ENCODE peak calls at places on chromosomes 16 and 17, in seven cellular contexts. X is pancreas, R is SK-N-SH, B is uterus, S is epithelial cell of prostate, F is thoracic aorta, Q is mammary epithelial cell. M is an unnamed sample.

GRCh38 chr16:75532142-75532765 is 3.7 kb downstream of the CHST5 start:
- DNase-seq in X (no peak), R (no peak), B (no peak), S (no peak), F (no peak), Q (no peak), M (no peak)

GRCh38 chr17:39132192-39132600 is 19.2 kb downstream of the PLXDC1 start:
- DNase-seq in X (no peak), R (no peak), B (peak), S (no peak), F (no peak), Q (peak), M (no peak)

GRCh38 chr17:72404872-72405271 is 284.1 kb downstream of the SOX9 start:
- DNase-seq in X (no peak), R (no peak), B (no peak), S (no peak), F (no peak), Q (no peak), M (no peak)

GRCh38 chr16:81265658-81266451 is 27.4 kb downstream of the BCO1 start:
- DNase-seq in X (peak), R (no peak), B (peak), S (no peak), F (no peak), Q (no peak), M (no peak)

GRCh38 chr17:34118564-34118963 is 136.5 kb upstream of the CCL2 start:
- DNase-seq in X (no peak), R (no peak), B (no peak), S (no peak), F (no peak), Q (no peak), M (no peak)

GRCh38 chr17:67121317-67121887 is 77.0 kb downstream of the CACNG1 start:
- DNase-seq in X (no peak), R (no peak), B (no peak), S (no peak), F (no peak), Q (no peak), M (no peak)

GRCh38 chr16:10623059-10623458 is 42.7 kb upstream of the EMP2 start:
- DNase-seq in X (no peak), R (no peak), B (no peak), S (no peak), F (no peak), Q (no peak), M (no peak)

GRCh38 chr16:57284206-57284951 is at the start of gene PLLP:
- DNase-seq in X (peak), R (peak), B (no peak), S (no peak), F (no peak), Q (peak), M (peak)

GRCh38 chr16:23673971-23674614 is 4.6 kb upstream of the PLK1 start:
- DNase-seq in X (no peak), R (no peak), B (no peak), S (no peak), F (no peak), Q (no peak), M (no peak)

GRCh38 chr17:12631076-12631475 is 34.6 kb upstream of the MYOCD start:
- DNase-seq in X (no peak), R (no peak), B (peak), S (no peak), F (peak), Q (no peak), M (no peak)

GRCh38 chr17:15436399-15437369 is 30.7 kb downstream of the CDRT4 start:
- DNase-seq in X (peak), R (no peak), B (peak), S (no peak), F (no peak), Q (no peak), M (peak)

GRCh38 chr17:62045109-62045508 is 20.0 kb downstream of the MED13 start:
- DNase-seq in X (no peak), R (no peak), B (no peak), S (no peak), F (no peak), Q (no peak), M (no peak)

GRCh38 chr16:50021509-50021908 is 3.5 kb upstream of the CNEP1R1 start:
- DNase-seq in X (no peak), R (no peak), B (no peak), S (no peak), F (no peak), Q (peak), M (no peak)

GRCh38 chr17:43591750-43592562 is 45.8 kb upstream of the ETV4 start:
- DNase-seq in X (no peak), R (peak), B (peak), S (no peak), F (peak), Q (peak), M (no peak)

GRCh38 chr16:3983081-3983520 is 102.6 kb upstream of the CREBBP start:
- DNase-seq in X (peak), R (peak), B (peak), S (peak), F (no peak), Q (peak), M (no peak)

GRCh38 chr16:3952342-3953131 is 72.0 kb upstream of the CREBBP start:
- DNase-seq in X (no peak), R (no peak), B (no peak), S (no peak), F (peak), Q (no peak), M (no peak)

GRCh38 chr17:58377005-58377660 is 25.1 kb upstream of the SUPT4H1 start:
- DNase-seq in X (peak), R (no peak), B (no peak), S (peak), F (no peak), Q (peak), M (no peak)

GRCh38 chr17:17831208-17832039 is 5.4 kb downstream of the SREBF1 start:
- DNase-seq in X (no peak), R (peak), B (peak), S (no peak), F (no peak), Q (no peak), M (no peak)

GRCh38 chr17:10294162-10294561 is 78.6 kb downstream of the MYH13 start:
- DNase-seq in X (no peak), R (no peak), B (no peak), S (no peak), F (no peak), Q (no peak), M (no peak)

GRCh38 chr16:11354407-11354732 is 9.1 kb downstream of the RMI2 start:
- DNase-seq in X (no peak), R (no peak), B (no peak), S (no peak), F (no peak), Q (no peak), M (no peak)

GRCh38 chr17:42578282-42578869 is 847 bp upstream of the PSMC3IP start:
- DNase-seq in X (peak), R (peak), B (peak), S (no peak), F (no peak), Q (peak), M (peak)

GRCh38 chr16:10827691-10828341 is 9.2 kb upstream of the TVP23A start:
- DNase-seq in X (peak), R (no peak), B (peak), S (no peak), F (peak), Q (peak), M (no peak)

GRCh38 chr16:28283798-28284577 is 8.3 kb upstream of the SBK1 start:
- DNase-seq in X (no peak), R (peak), B (no peak), S (no peak), F (no peak), Q (no peak), M (no peak)

GRCh38 chr17:37219876-37220608 is 155.7 kb upstream of the C17orf78 start:
- DNase-seq in X (no peak), R (no peak), B (no peak), S (no peak), F (no peak), Q (peak), M (no peak)

GRCh38 chr17:55641559-55642160 is 81.0 kb downstream of the TMEM100 start:
- DNase-seq in X (peak), R (peak), B (peak), S (no peak), F (no peak), Q (peak), M (no peak)

GRCh38 chr16:47643610-47644009 is 182.5 kb downstream of the PHKB start:
- DNase-seq in X (no peak), R (no peak), B (no peak), S (no peak), F (no peak), Q (no peak), M (no peak)

GRCh38 chr16:2815299-2815771 is 1.7 kb upstream of the PRSS21 start:
- DNase-seq in X (no peak), R (no peak), B (no peak), S (no peak), F (no peak), Q (no peak), M (no peak)

GRCh38 chr16:87706278-87707000 is 59.3 kb downstream of the KLHDC4 start:
- DNase-seq in X (no peak), R (no peak), B (no peak), S (no peak), F (no peak), Q (no peak), M (no peak)

GRCh38 chr17:71409712-71410111 is 711.1 kb upstream of the SOX9 start:
- DNase-seq in X (no peak), R (no peak), B (no peak), S (peak), F (no peak), Q (peak), M (no peak)

GRCh38 chr17:28615260-28615940 is 1.4 kb upstream of the RSKR start:
- DNase-seq in X (no peak), R (no peak), B (no peak), S (no peak), F (no peak), Q (no peak), M (no peak)

GRCh38 chr17:7436556-7437368 is 1.5 kb downstream of the TMEM102 start:
- DNase-seq in X (peak), R (peak), B (peak), S (peak), F (no peak), Q (peak), M (no peak)

GRCh38 chr17:83194761-83195329 is 115.4 kb downstream of the METRNL start:
- DNase-seq in X (no peak), R (no peak), B (peak), S (no peak), F (no peak), Q (no peak), M (no peak)

GRCh38 chr17:50491510-50491909 is 12.8 kb downstream of the RSAD1 start:
- DNase-seq in X (no peak), R (no peak), B (no peak), S (no peak), F (no peak), Q (no peak), M (no peak)

GRCh38 chr16:47907109-47907508 is 248.7 kb downstream of the ABCC12 start:
- DNase-seq in X (no peak), R (no peak), B (no peak), S (no peak), F (no peak), Q (no peak), M (no peak)

GRCh38 chr17:32516940-32517711 is 30.3 kb downstream of the CDK5R1 start:
- DNase-seq in X (no peak), R (no peak), B (no peak), S (no peak), F (no peak), Q (no peak), M (no peak)

GRCh38 chr16:19346335-19346922 is 60.9 kb downstream of the CLEC19A start:
- DNase-seq in X (no peak), R (no peak), B (no peak), S (no peak), F (no peak), Q (no peak), M (no peak)

GRCh38 chr17:55609737-55610201 is 98.5 kb upstream of the SMIM36 start:
- DNase-seq in X (peak), R (no peak), B (no peak), S (no peak), F (no peak), Q (no peak), M (no peak)

GRCh38 chr16:89584768-89585549 is 9.4 kb downstream of the CPNE7 start:
- DNase-seq in X (no peak), R (peak), B (no peak), S (no peak), F (no peak), Q (no peak), M (no peak)
- H3K27ac ChIP-seq in X (no peak), R (no peak), B (no peak), S (no peak), F (no peak), Q (no peak), M (peak)

DNA sequence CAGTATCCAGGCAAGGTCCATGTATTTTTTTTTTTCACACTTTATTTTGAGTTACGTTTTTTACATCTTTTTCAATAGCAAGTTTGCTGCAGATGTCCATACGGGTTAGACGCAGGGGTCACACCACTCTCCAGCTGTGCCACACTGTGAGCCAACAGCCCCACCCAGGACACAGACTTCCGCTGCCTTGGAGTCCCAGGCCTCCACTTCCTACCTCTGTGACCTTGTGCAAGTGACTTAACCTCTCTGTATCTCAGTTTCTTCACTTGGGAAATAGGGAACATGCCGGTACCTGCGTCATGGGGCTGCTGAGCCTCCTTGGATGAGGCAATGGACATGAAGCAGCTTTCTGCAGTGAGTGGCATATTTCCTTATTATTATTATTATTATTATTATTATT is 3.3 kb upstream of the PITPNA start:
- DNase-seq in X (no peak), R (no peak), B (no peak), S (no peak), F (no peak), Q (no peak), M (no peak)
- H3K27ac ChIP-seq in X (no peak), R (no peak), B (no peak), S (no peak), F (no peak), Q (no peak), M (no peak)

GRCh38 chr17:8798176-8799000 is 777 bp downstream of the MFSD6L start:
- DNase-seq in X (peak), R (no peak), B (no peak), S (no peak), F (no peak), Q (no peak), M (no peak)
- H3K27ac ChIP-seq in X (peak), R (no peak), B (no peak), S (no peak), F (no peak), Q (no peak), M (no peak)

DNA sequence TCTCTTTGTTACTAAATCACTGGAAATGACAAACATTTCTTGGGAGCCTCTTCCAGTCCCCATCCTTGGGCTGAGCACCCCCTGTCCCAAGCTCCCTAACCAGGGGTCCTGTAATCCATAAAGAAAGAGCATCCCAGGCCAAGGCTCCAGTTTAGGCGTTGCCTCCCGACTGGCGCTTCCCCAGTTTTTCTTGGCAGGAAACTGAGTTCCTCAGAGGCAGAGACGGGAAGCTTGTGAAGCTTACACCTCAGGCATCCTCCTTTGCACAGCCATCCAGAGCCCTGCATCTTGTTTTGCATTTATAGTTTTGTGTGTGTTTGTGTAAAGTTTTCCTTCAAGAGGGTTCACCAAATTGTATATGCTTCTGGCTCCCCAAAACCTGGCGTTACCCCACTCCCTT is 7.1 kb downstream of the COPZ2 start:
- DNase-seq in X (no peak), R (no peak), B (no peak), S (no peak), F (no peak), Q (no peak), M (no peak)
- H3K27ac ChIP-seq in X (no peak), R (no peak), B (no peak), S (no peak), F (no peak), Q (no peak), M (no peak)

DNA sequence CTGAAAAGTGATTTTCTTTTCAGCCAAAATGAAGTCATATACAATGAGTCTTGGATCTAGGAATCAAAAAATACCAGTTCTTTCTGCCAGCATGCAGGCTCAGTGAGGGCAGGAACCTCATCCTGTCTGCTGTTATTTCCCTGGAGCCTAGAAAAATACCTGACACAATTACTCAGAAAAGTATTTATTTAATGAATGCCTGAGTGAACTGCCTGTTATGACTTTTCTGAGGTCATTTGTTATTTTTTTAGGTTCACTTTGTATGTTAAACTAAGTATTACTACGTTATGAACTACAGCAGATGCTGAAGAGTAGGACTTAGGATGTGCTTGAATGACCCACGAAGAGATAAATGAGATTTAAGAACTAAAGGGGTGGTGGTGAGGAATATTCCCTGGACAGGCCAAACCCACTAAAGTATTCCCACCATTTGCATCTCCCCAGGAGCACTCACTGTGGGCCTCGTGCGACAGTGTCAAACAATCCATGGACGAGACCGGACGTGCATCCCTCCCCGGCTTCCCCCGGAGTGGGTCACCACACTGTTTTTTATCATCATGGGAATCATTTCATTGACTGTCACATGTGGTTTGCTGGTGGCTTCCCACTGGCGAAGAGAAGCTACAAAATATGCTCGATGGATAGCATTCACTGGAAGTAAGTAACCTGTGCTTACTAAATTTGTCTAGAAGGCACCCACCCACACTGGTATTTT is 17.1 kb upstream of the VWA3A start:
- DNase-seq in X (no peak), R (no peak), B (no peak), S (no peak), F (no peak), Q (peak), M (no peak)
- H3K27ac ChIP-seq in X (no peak), R (no peak), B (no peak), S (peak), F (no peak), Q (peak), M (no peak)

GRCh38 chr17:77811521-77811920 is 147.0 kb upstream of the TNRC6C start:
- DNase-seq in X (no peak), R (no peak), B (no peak), S (no peak), F (no peak), Q (no peak), M (no peak)

GRCh38 chr17:77807746-77808441 is 150.6 kb upstream of the TNRC6C start:
- DNase-seq in X (no peak), R (no peak), B (no peak), S (no peak), F (no peak), Q (no peak), M (no peak)

GRCh38 chr17:77808663-77809425 is 149.7 kb upstream of the TNRC6C start:
- DNase-seq in X (no peak), R (no peak), B (no peak), S (no peak), F (no peak), Q (no peak), M (no peak)

GRCh38 chr17:77809814-77810213 is 148.7 kb upstream of the TNRC6C start:
- DNase-seq in X (no peak), R (no peak), B (no peak), S (no peak), F (no peak), Q (no peak), M (no peak)

DNA sequence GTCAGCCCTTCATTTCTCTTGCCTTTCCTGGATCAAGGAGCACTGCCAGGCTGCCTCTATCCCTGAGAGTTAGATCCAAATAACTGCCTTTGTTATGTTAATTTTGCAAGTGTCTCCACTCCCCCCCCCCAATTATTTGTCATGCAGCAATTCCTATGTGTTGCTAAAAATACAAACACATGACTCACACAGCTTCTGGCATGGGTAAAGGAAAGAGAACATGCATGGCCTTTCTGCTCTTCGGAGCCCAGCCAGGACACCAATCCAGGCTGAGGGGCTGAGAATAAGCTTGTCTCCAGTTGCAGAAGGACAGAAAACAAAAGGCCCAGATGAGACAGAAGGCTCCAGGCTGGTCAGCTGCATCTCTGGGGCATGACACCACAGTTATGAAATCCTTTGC is 148.0 kb upstream of the TNRC6C start:
- DNase-seq in X (no peak), R (no peak), B (peak), S (no peak), F (no peak), Q (no peak), M (no peak)
- H3K27ac ChIP-seq in X (no peak), R (no peak), B (peak), S (no peak), F (no peak), Q (no peak), M (no peak)

M was measured in caudate nucleus.